ENCODE peak calls at places on chromosomes 16 and 17, in seven cellular contexts. R is PC-3, B is PC-9, T is endothelial cell of umbilical vein, C is HCT116, F is DND-41, I is neural progenitor cell. A is an unnamed sample.

GRCh38 chr17:43706235-43706634 is 44.5 kb upstream of the MEOX1 start:
- DNase-seq in B (no peak), F (no peak), I (no peak), R (no peak), T (no peak), C (no peak), A (no peak)

GRCh38 chr17:45372325-45372869 is 55.6 kb upstream of the MAP3K14 start:
- DNase-seq in F (no peak), C (no peak), T (no peak), B (peak; percentile 68), R (peak; percentile 43), I (no peak), A (no peak)

GRCh38 chr17:75820411-75821080 is 23.7 kb downstream of the UNC13D start:
- DNase-seq in T (no peak), R (no peak), I (no peak), C (no peak), F (no peak), B (no peak), A (no peak)

GRCh38 chr17:75151893-75152292 is 2.4 kb downstream of the JPT1 start:
- DNase-seq in C (no peak), I (no peak), R (peak; percentile 63), B (no peak), F (no peak), T (no peak), A (no peak)

GRCh38 chr16:2176047-2176446 is 20.4 kb downstream of the CASKIN1 start:
- DNase-seq in R (no peak), F (no peak), C (no peak), T (no peak), B (no peak), I (no peak), A (no peak)

GRCh38 chr16:12323007-12323699 is 346.6 kb downstream of the SNX29 start:
- DNase-seq in R (no peak), T (no peak), B (no peak), C (no peak), F (peak; percentile 69), I (peak; percentile 32), A (no peak)

GRCh38 chr17:79160980-79161621 is 86.5 kb downstream of the ENGASE start:
- DNase-seq in I (no peak), F (peak; percentile 24), T (peak; percentile 30), B (no peak), C (no peak), R (peak; percentile 21), A (no peak)

GRCh38 chr16:78655481-78656114 is 556.1 kb downstream of the WWOX start:
- DNase-seq in B (no peak), F (no peak), I (no peak), C (no peak), T (no peak), R (no peak), A (no peak)

GRCh38 chr17:5840811-5841446 is 229.2 kb upstream of the WSCD1 start:
- DNase-seq in B (no peak), I (no peak), T (no peak), R (no peak), C (no peak), F (no peak), A (no peak)

GRCh38 chr16:62876133-62876532 is 839.9 kb upstream of the CDH8 start:
- DNase-seq in F (no peak), R (no peak), C (no peak), I (no peak), B (no peak), T (no peak), A (no peak)

GRCh38 chr17:71980171-71980570 is 140.6 kb upstream of the SOX9 start:
- DNase-seq in T (no peak), I (no peak), C (no peak), R (no peak), F (no peak), B (no peak), A (no peak)

GRCh38 chr17:30809867-30810266 is 14.6 kb downstream of the CRLF3 start:
- DNase-seq in B (no peak), C (no peak), T (no peak), F (no peak), R (no peak), I (no peak), A (no peak)

GRCh38 chr16:69179255-69180010 is 7.5 kb upstream of the SNTB2 start:
- DNase-seq in I (no peak), R (peak; percentile 88), F (no peak), T (peak; percentile 89), C (no peak), B (peak; percentile 83), A (peak; percentile 53)

GRCh38 chr17:48003686-48004120 is 32.8 kb downstream of the CDK5RAP3 start:
- DNase-seq in C (no peak), R (no peak), F (no peak), I (peak; percentile 58), T (no peak), B (no peak), A (no peak)

GRCh38 chr16:84769416-84769815 is 50.4 kb upstream of the CRISPLD2 start:
- DNase-seq in C (no peak), I (no peak), F (no peak), B (no peak), R (no peak), T (no peak), A (no peak)

GRCh38 chr16:27080870-27081269 is 14.1 kb downstream of the C16orf82 start:
- DNase-seq in T (no peak), B (no peak), R (peak; percentile 13), C (peak; percentile 29), I (peak; percentile 48), F (no peak), A (no peak)

GRCh38 chr17:15651001-15651582 is 31.6 kb upstream of the FBXW10B start:
- DNase-seq in C (no peak), B (peak; percentile 45), I (no peak), F (no peak), R (peak; percentile 50), T (no peak), A (no peak)

GRCh38 chr17:42155614-42156045 is 841 bp upstream of the RAB5C start:
- DNase-seq in T (no peak), I (peak; percentile 39), C (no peak), F (no peak), B (no peak), R (no peak), A (no peak)

GRCh38 chr17:75823257-75824041 is 20.8 kb downstream of the UNC13D start:
- DNase-seq in F (no peak), B (no peak), T (no peak), C (no peak), I (no peak), R (no peak), A (no peak)

GRCh38 chr16:75064403-75065148 is 52.0 kb downstream of the LDHD start:
- DNase-seq in F (peak; percentile 85), R (peak; percentile 74), I (no peak), T (no peak), C (no peak), B (peak; percentile 91), A (no peak)

GRCh38 chr17:77217566-77217965 is 76.8 kb downstream of the SEC14L1 start:
- DNase-seq in C (no peak), I (no peak), T (no peak), F (no peak), R (no peak), B (no peak), A (no peak)

GRCh38 chr17:77215281-77215680 is 74.5 kb downstream of the SEC14L1 start:
- DNase-seq in T (no peak), B (no peak), I (no peak), C (no peak), F (no peak), R (no peak), A (no peak)

GRCh38 chr17:77218902-77219301 is 78.1 kb downstream of the SEC14L1 start:
- DNase-seq in B (no peak), I (no peak), R (no peak), F (no peak), T (no peak), C (no peak), A (no peak)

GRCh38 chr17:77216435-77216980 is 75.7 kb downstream of the SEC14L1 start:
- DNase-seq in F (no peak), C (no peak), I (no peak), T (no peak), R (no peak), B (no peak), A (no peak)

GRCh38 chr17:77217136-77217535 is 76.4 kb downstream of the SEC14L1 start:
- DNase-seq in T (no peak), C (no peak), B (no peak), F (no peak), R (no peak), I (no peak), A (no peak)
- H3K36me3 ChIP-seq in T (peaks cover 57% of the 10 kb centered on the region), C (peaks cover 13% of the 10 kb centered on the region), B (no peaks in the 10 kb centered on the region), F (peaks cover 40% of the 10 kb centered on the region), R (peaks cover 50% of the 10 kb centered on the region), I (no peaks in the 10 kb centered on the region), A (peaks cover 30% of the 10 kb centered on the region)

DNA sequence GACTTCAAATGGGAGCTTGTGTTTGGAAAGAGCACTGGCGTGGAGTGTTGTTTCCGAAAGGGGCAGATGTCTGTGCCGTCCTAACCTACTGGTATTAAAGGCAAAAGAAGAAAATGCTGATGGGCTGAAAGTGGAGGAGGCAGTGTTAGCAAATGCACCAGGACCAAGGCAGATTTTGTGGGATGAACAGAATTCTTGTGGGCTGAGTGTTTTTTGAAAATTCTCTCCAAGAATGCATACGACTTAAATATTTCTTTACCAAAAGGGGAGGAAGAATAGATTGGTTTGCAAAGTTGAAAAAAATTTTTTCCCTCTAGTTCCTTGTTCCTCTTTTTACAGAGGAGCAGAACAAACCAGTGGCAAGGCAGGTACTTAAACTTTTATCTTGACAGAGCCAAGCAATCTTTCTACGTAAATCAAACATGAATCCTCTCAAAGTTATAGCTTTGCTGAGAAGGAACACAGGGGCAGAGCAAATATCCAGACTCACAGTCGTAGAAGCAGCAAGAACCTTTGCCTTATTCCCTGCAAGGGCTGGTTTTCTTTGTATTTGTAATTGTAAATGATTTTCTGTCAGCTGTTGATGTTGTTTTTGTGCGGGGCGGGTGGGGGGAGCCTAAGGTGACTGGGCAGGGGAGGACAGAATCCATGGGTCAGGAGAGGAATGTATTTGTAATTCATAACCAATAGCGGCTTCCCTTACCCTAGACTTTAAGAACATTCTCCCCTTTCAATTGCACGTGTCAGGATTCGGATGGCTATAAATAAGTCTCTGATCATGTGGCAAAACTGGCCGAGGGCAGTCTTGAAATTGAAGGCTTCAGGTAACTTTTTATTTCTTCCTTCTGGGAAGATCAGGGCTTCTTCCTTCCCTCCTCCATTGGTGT is 16.6 kb downstream of the MARCHF10 start:
- DNase-seq in B (peak; percentile 81), T (no peak), I (no peak), F (no peak), R (peak; percentile 69), C (no peak), A (peak; percentile 28)
- H3K4me2 ChIP-seq in B (peak overlapping the region; percentile 64), T (no peak overlapping the region), I (no peak overlapping the region), F (no peak overlapping the region), R (peak overlapping the region; percentile 70), C (peak overlapping the region; percentile 56), A (no peak overlapping the region)

GRCh38 chr17:58531122-58531521 is 16.7 kb upstream of the MTMR4 start:
- DNase-seq in T (no peak), F (no peak), C (no peak), R (no peak), I (peak; percentile 44), B (no peak), A (no peak)
- TF ChIP-seq EZH2 in T (no peak), F (no peak), C (no peak), R (no peak), I (no peak), B (no peak), A (no peak)

DNA sequence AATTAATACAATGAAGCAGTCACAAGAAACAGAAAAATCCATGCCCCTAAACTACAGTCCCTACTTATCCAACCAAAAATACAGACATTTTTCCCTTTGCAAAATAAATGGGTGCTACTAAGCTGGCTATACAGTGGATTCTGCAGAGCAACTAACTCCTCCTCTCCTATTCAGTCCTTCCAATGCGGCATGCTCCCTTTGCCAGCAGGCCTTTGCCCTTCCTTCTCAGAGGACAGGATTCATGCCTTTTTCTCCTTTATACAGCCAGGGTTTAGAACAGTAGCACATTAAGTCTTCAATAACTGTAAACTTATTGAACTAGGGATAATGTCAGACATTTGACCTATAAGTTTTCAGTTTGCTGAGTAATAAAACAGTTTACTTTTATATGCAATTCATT is 70.2 kb downstream of the SMURF2 start:
- DNase-seq in B (no peak), R (no peak), I (peak; percentile 9), F (no peak), C (no peak), T (no peak), A (no peak)
- H3K36me3 ChIP-seq in B (peaks cover 48% of the 10 kb centered on the region), R (peaks cover 73% of the 10 kb centered on the region), I (no peaks in the 10 kb centered on the region), F (peaks cover 36% of the 10 kb centered on the region), C (peaks cover 59% of the 10 kb centered on the region), T (peaks cover 47% of the 10 kb centered on the region), A (peaks cover 42% of the 10 kb centered on the region)

A was measured in mammary epithelial cell.